ENCODE peak calls at places on chromosome X, in seven cellular contexts. One of them, this sample, is unnamed.

GRCh38 chrX:20487227-20487626 is 220.5 kb upstream of the RPS6KA3 start:
- DNase-seq in ovary: no peak
- DNase-seq in NCI-H2171 treated with DMSO at 0.1 percent for 48 hours: no peak
- DNase-seq in left cardiac atrium: no peak
- DNase-seq in stimulated activated naive B cell treated with anti-CD40 and anti-IgM and Interleukin-4, amounts not matched to agents 10 μg/mL and 1 μg/mL and 100 μg/mL, for 72 hours: no peak
- DNase-seq in sigmoid colon: no peak
- DNase-seq in activated CD4-positive, alpha-beta T cell treated with anti-CD3 and anti-CD28 coated beads, Interleukin-2, amount 50 U/mL, for 1 hour: no peak
- DNase-seq in this sample: no peak

GRCh38 chrX:107102980-107103379 is 15.6 kb downstream of the RBM41 start:
- DNase-seq in ovary: no peak
- DNase-seq in NCI-H2171 treated with DMSO at 0.1 percent for 48 hours: no peak
- DNase-seq in left cardiac atrium: no peak
- DNase-seq in stimulated activated naive B cell treated with anti-CD40 and anti-IgM and Interleukin-4, amounts not matched to agents 10 μg/mL and 1 μg/mL and 100 μg/mL, for 72 hours: no peak
- DNase-seq in sigmoid colon: no peak
- DNase-seq in activated CD4-positive, alpha-beta T cell treated with anti-CD3 and anti-CD28 coated beads, Interleukin-2, amount 50 U/mL, for 1 hour: no peak
- DNase-seq in this sample: no peak

GRCh38 chrX:21153033-21153432 is 221.2 kb upstream of the CNKSR2 start:
- DNase-seq in ovary: no peak
- DNase-seq in NCI-H2171 treated with DMSO at 0.1 percent for 48 hours: no peak
- DNase-seq in left cardiac atrium: no peak
- DNase-seq in stimulated activated naive B cell treated with anti-CD40 and anti-IgM and Interleukin-4, amounts not matched to agents 10 μg/mL and 1 μg/mL and 100 μg/mL, for 72 hours: no peak
- DNase-seq in sigmoid colon: no peak
- DNase-seq in activated CD4-positive, alpha-beta T cell treated with anti-CD3 and anti-CD28 coated beads, Interleukin-2, amount 50 U/mL, for 1 hour: no peak
- DNase-seq in this sample: no peak

GRCh38 chrX:105297041-105297440 is 76.5 kb upstream of the TEX13A start:
- DNase-seq in ovary: no peak
- DNase-seq in NCI-H2171 treated with DMSO at 0.1 percent for 48 hours: no peak
- DNase-seq in left cardiac atrium: no peak
- DNase-seq in stimulated activated naive B cell treated with anti-CD40 and anti-IgM and Interleukin-4, amounts not matched to agents 10 μg/mL and 1 μg/mL and 100 μg/mL, for 72 hours: no peak
- DNase-seq in sigmoid colon: no peak
- DNase-seq in activated CD4-positive, alpha-beta T cell treated with anti-CD3 and anti-CD28 coated beads, Interleukin-2, amount 50 U/mL, for 1 hour: no peak
- DNase-seq in this sample: no peak

GRCh38 chrX:253451-254297 is 27.5 kb upstream of the PLCXD1 start:
- DNase-seq in ovary: no peak
- DNase-seq in NCI-H2171 treated with DMSO at 0.1 percent for 48 hours: no peak
- DNase-seq in left cardiac atrium: no peak
- DNase-seq in stimulated activated naive B cell treated with anti-CD40 and anti-IgM and Interleukin-4, amounts not matched to agents 10 μg/mL and 1 μg/mL and 100 μg/mL, for 72 hours: no peak
- DNase-seq in sigmoid colon: peak
- DNase-seq in activated CD4-positive, alpha-beta T cell treated with anti-CD3 and anti-CD28 coated beads, Interleukin-2, amount 50 U/mL, for 1 hour: no peak
- DNase-seq in this sample: no peak

GRCh38 chrX:71525316-71525715 is 7.6 kb upstream of the OGT start:
- DNase-seq in ovary: no peak
- DNase-seq in NCI-H2171 treated with DMSO at 0.1 percent for 48 hours: no peak
- DNase-seq in left cardiac atrium: no peak
- DNase-seq in stimulated activated naive B cell treated with anti-CD40 and anti-IgM and Interleukin-4, amounts not matched to agents 10 μg/mL and 1 μg/mL and 100 μg/mL, for 72 hours: no peak
- DNase-seq in sigmoid colon: no peak
- DNase-seq in activated CD4-positive, alpha-beta T cell treated with anti-CD3 and anti-CD28 coated beads, Interleukin-2, amount 50 U/mL, for 1 hour: no peak
- DNase-seq in this sample: no peak

GRCh38 chrX:131861088-131861787 is 161.9 kb upstream of the STK26 start:
- DNase-seq in ovary: no peak
- DNase-seq in NCI-H2171 treated with DMSO at 0.1 percent for 48 hours: no peak
- DNase-seq in left cardiac atrium: no peak
- DNase-seq in stimulated activated naive B cell treated with anti-CD40 and anti-IgM and Interleukin-4, amounts not matched to agents 10 μg/mL and 1 μg/mL and 100 μg/mL, for 72 hours: no peak
- DNase-seq in sigmoid colon: no peak
- DNase-seq in activated CD4-positive, alpha-beta T cell treated with anti-CD3 and anti-CD28 coated beads, Interleukin-2, amount 50 U/mL, for 1 hour: no peak
- DNase-seq in this sample: no peak

GRCh38 chrX:24961809-24962208 is 54.0 kb downstream of the ARX start:
- DNase-seq in ovary: no peak
- DNase-seq in NCI-H2171 treated with DMSO at 0.1 percent for 48 hours: no peak
- DNase-seq in left cardiac atrium: no peak
- DNase-seq in stimulated activated naive B cell treated with anti-CD40 and anti-IgM and Interleukin-4, amounts not matched to agents 10 μg/mL and 1 μg/mL and 100 μg/mL, for 72 hours: no peak
- DNase-seq in sigmoid colon: no peak
- DNase-seq in activated CD4-positive, alpha-beta T cell treated with anti-CD3 and anti-CD28 coated beads, Interleukin-2, amount 50 U/mL, for 1 hour: no peak
- DNase-seq in this sample: no peak

GRCh38 chrX:17597836-17598434 is 139.4 kb upstream of the SCML1 start:
- DNase-seq in ovary: peak
- DNase-seq in NCI-H2171 treated with DMSO at 0.1 percent for 48 hours: no peak
- DNase-seq in left cardiac atrium: peak
- DNase-seq in stimulated activated naive B cell treated with anti-CD40 and anti-IgM and Interleukin-4, amounts not matched to agents 10 μg/mL and 1 μg/mL and 100 μg/mL, for 72 hours: no peak
- DNase-seq in sigmoid colon: peak
- DNase-seq in activated CD4-positive, alpha-beta T cell treated with anti-CD3 and anti-CD28 coated beads, Interleukin-2, amount 50 U/mL, for 1 hour: no peak
- DNase-seq in this sample: no peak

GRCh38 chrX:65600106-65600505 is 65.5 kb upstream of the LAS1L start:
- DNase-seq in ovary: no peak
- DNase-seq in NCI-H2171 treated with DMSO at 0.1 percent for 48 hours: no peak
- DNase-seq in left cardiac atrium: no peak
- DNase-seq in stimulated activated naive B cell treated with anti-CD40 and anti-IgM and Interleukin-4, amounts not matched to agents 10 μg/mL and 1 μg/mL and 100 μg/mL, for 72 hours: no peak
- DNase-seq in sigmoid colon: no peak
- DNase-seq in activated CD4-positive, alpha-beta T cell treated with anti-CD3 and anti-CD28 coated beads, Interleukin-2, amount 50 U/mL, for 1 hour: no peak
- DNase-seq in this sample: no peak

GRCh38 chrX:153537526-153538295 is 20.3 kb downstream of the ATP2B3 start:
- DNase-seq in ovary: peak
- DNase-seq in NCI-H2171 treated with DMSO at 0.1 percent for 48 hours: peak
- DNase-seq in left cardiac atrium: no peak
- DNase-seq in stimulated activated naive B cell treated with anti-CD40 and anti-IgM and Interleukin-4, amounts not matched to agents 10 μg/mL and 1 μg/mL and 100 μg/mL, for 72 hours: no peak
- DNase-seq in sigmoid colon: no peak
- DNase-seq in activated CD4-positive, alpha-beta T cell treated with anti-CD3 and anti-CD28 coated beads, Interleukin-2, amount 50 U/mL, for 1 hour: no peak
- DNase-seq in this sample: no peak

GRCh38 chrX:110280954-110281353 is 36.9 kb downstream of the AMMECR1 start:
- DNase-seq in ovary: no peak
- DNase-seq in NCI-H2171 treated with DMSO at 0.1 percent for 48 hours: no peak
- DNase-seq in left cardiac atrium: no peak
- DNase-seq in stimulated activated naive B cell treated with anti-CD40 and anti-IgM and Interleukin-4, amounts not matched to agents 10 μg/mL and 1 μg/mL and 100 μg/mL, for 72 hours: no peak
- DNase-seq in sigmoid colon: no peak
- DNase-seq in activated CD4-positive, alpha-beta T cell treated with anti-CD3 and anti-CD28 coated beads, Interleukin-2, amount 50 U/mL, for 1 hour: no peak
- DNase-seq in this sample: no peak